ENCODE peak calls at places on chromosomes 16 and 17, in nine cellular contexts. One of them, this sample, is unnamed.

GRCh38 chr17:18231156-18231555 is 5.7 kb downstream of the LLGL1 start:
- DNase-seq in activated CD4-positive, alpha-beta T cell treated with anti-CD3 and anti-CD28 coated beads, Interleukin-2, amount 50 U/mL, for 1 hour: no peak
- DNase-seq in PC-9: no peak
- DNase-seq in HCT116: no peak
- DNase-seq in stomach: no peak
- DNase-seq in H1: no peak
- DNase-seq in EL: no peak
- DNase-seq in ovary: no peak
- DNase-seq in globus pallidus: peak
- DNase-seq in this sample: no peak

GRCh38 chr16:76176153-76176552 is 101.0 kb upstream of the CNTNAP4 start:
- DNase-seq in HCT116: no peak
- DNase-seq in stomach: no peak
- DNase-seq in globus pallidus: no peak
- DNase-seq in PC-9: no peak
- DNase-seq in ovary: no peak
- DNase-seq in H1: no peak
- DNase-seq in EL: no peak
- DNase-seq in activated CD4-positive, alpha-beta T cell treated with anti-CD3 and anti-CD28 coated beads, Interleukin-2, amount 50 U/mL, for 1 hour: no peak
- DNase-seq in this sample: no peak

GRCh38 chr17:40087049-40087794 is 13.2 kb downstream of the NR1D1 start:
- DNase-seq in EL: no peak
- DNase-seq in HCT116: no peak
- DNase-seq in globus pallidus: no peak
- DNase-seq in activated CD4-positive, alpha-beta T cell treated with anti-CD3 and anti-CD28 coated beads, Interleukin-2, amount 50 U/mL, for 1 hour: no peak
- DNase-seq in stomach: no peak
- DNase-seq in H1: no peak
- DNase-seq in ovary: no peak
- DNase-seq in PC-9: no peak
- DNase-seq in this sample: no peak

GRCh38 chr16:89072216-89073130 is 21.2 kb upstream of the ACSF3 start:
- DNase-seq in ovary: no peak
- DNase-seq in PC-9: no peak
- DNase-seq in globus pallidus: no peak
- DNase-seq in stomach: no peak
- DNase-seq in EL: no peak
- DNase-seq in activated CD4-positive, alpha-beta T cell treated with anti-CD3 and anti-CD28 coated beads, Interleukin-2, amount 50 U/mL, for 1 hour: no peak
- DNase-seq in H1: no peak
- DNase-seq in HCT116: no peak
- DNase-seq in this sample: no peak

GRCh38 chr16:58435779-58436178 is 43.5 kb downstream of the GINS3 start:
- DNase-seq in PC-9: no peak
- DNase-seq in H1: no peak
- DNase-seq in activated CD4-positive, alpha-beta T cell treated with anti-CD3 and anti-CD28 coated beads, Interleukin-2, amount 50 U/mL, for 1 hour: no peak
- DNase-seq in globus pallidus: no peak
- DNase-seq in stomach: no peak
- DNase-seq in HCT116: no peak
- DNase-seq in ovary: no peak
- DNase-seq in EL: no peak
- DNase-seq in this sample: no peak

GRCh38 chr16:57976331-57976796 is 5.4 kb upstream of the CNGB1 start:
- DNase-seq in H1: no peak
- DNase-seq in EL: no peak
- DNase-seq in globus pallidus: peak
- DNase-seq in PC-9: peak
- DNase-seq in activated CD4-positive, alpha-beta T cell treated with anti-CD3 and anti-CD28 coated beads, Interleukin-2, amount 50 U/mL, for 1 hour: no peak
- DNase-seq in ovary: no peak
- DNase-seq in stomach: no peak
- DNase-seq in HCT116: no peak
- DNase-seq in this sample: no peak

GRCh38 chr16:3999890-4000325 is 116.3 kb downstream of the ADCY9 start:
- DNase-seq in ovary: peak
- DNase-seq in H1: no peak
- DNase-seq in PC-9: no peak
- DNase-seq in activated CD4-positive, alpha-beta T cell treated with anti-CD3 and anti-CD28 coated beads, Interleukin-2, amount 50 U/mL, for 1 hour: no peak
- DNase-seq in EL: no peak
- DNase-seq in stomach: no peak
- DNase-seq in HCT116: no peak
- DNase-seq in globus pallidus: no peak
- DNase-seq in this sample: no peak

GRCh38 chr16:82633964-82634600 is 7.3 kb downstream of the CDH13 start:
- DNase-seq in ovary: no peak
- DNase-seq in globus pallidus: peak
- DNase-seq in EL: peak
- DNase-seq in H1: no peak
- DNase-seq in HCT116: no peak
- DNase-seq in PC-9: no peak
- DNase-seq in stomach: no peak
- DNase-seq in activated CD4-positive, alpha-beta T cell treated with anti-CD3 and anti-CD28 coated beads, Interleukin-2, amount 50 U/mL, for 1 hour: no peak
- DNase-seq in this sample: no peak

GRCh38 chr17:48301002-48301401 is 129.0 kb downstream of the SKAP1 start:
- DNase-seq in ovary: no peak
- DNase-seq in HCT116: no peak
- DNase-seq in PC-9: no peak
- DNase-seq in stomach: no peak
- DNase-seq in activated CD4-positive, alpha-beta T cell treated with anti-CD3 and anti-CD28 coated beads, Interleukin-2, amount 50 U/mL, for 1 hour: no peak
- DNase-seq in EL: no peak
- DNase-seq in H1: no peak
- DNase-seq in globus pallidus: no peak
- DNase-seq in this sample: no peak

GRCh38 chr16:56013962-56014552 is 138.9 kb upstream of the CES5A start:
- DNase-seq in globus pallidus: peak
- DNase-seq in ovary: no peak
- DNase-seq in HCT116: peak
- DNase-seq in H1: peak
- DNase-seq in PC-9: peak
- DNase-seq in activated CD4-positive, alpha-beta T cell treated with anti-CD3 and anti-CD28 coated beads, Interleukin-2, amount 50 U/mL, for 1 hour: peak
- DNase-seq in stomach: no peak
- DNase-seq in EL: peak
- DNase-seq in this sample: no peak

GRCh38 chr17:6421700-6422604 is 13.0 kb downstream of the AIPL1 start:
- DNase-seq in stomach: peak
- DNase-seq in EL: peak
- DNase-seq in HCT116: peak
- DNase-seq in activated CD4-positive, alpha-beta T cell treated with anti-CD3 and anti-CD28 coated beads, Interleukin-2, amount 50 U/mL, for 1 hour: peak
- DNase-seq in ovary: peak
- DNase-seq in PC-9: peak
- DNase-seq in H1: peak
- DNase-seq in globus pallidus: peak
- DNase-seq in this sample: peak

GRCh38 chr16:13146829-13147228 is 245.4 kb downstream of the SHISA9 start:
- DNase-seq in HCT116: no peak
- DNase-seq in stomach: no peak
- DNase-seq in ovary: no peak
- DNase-seq in activated CD4-positive, alpha-beta T cell treated with anti-CD3 and anti-CD28 coated beads, Interleukin-2, amount 50 U/mL, for 1 hour: no peak
- DNase-seq in globus pallidus: no peak
- DNase-seq in EL: no peak
- DNase-seq in H1: no peak
- DNase-seq in PC-9: no peak
- DNase-seq in this sample: no peak

GRCh38 chr17:3678821-3679175 is 10.2 kb downstream of the EMC6 start:
- DNase-seq in stomach: no peak
- DNase-seq in ovary: no peak
- DNase-seq in globus pallidus: no peak
- DNase-seq in EL: no peak
- DNase-seq in PC-9: no peak
- DNase-seq in H1: peak
- DNase-seq in HCT116: no peak
- DNase-seq in activated CD4-positive, alpha-beta T cell treated with anti-CD3 and anti-CD28 coated beads, Interleukin-2, amount 50 U/mL, for 1 hour: no peak
- DNase-seq in this sample: no peak

GRCh38 chr16:58509256-58510096 is 5.8 kb upstream of the SETD6 start:
- DNase-seq in ovary: peak
- DNase-seq in activated CD4-positive, alpha-beta T cell treated with anti-CD3 and anti-CD28 coated beads, Interleukin-2, amount 50 U/mL, for 1 hour: no peak
- DNase-seq in EL: no peak
- DNase-seq in HCT116: no peak
- DNase-seq in stomach: peak
- DNase-seq in H1: no peak
- DNase-seq in globus pallidus: no peak
- DNase-seq in PC-9: no peak
- DNase-seq in this sample: no peak

GRCh38 chr17:80817861-80818260 is 173.8 kb upstream of the CHMP6 start:
- DNase-seq in H1: no peak
- DNase-seq in EL: peak
- DNase-seq in stomach: no peak
- DNase-seq in globus pallidus: no peak
- DNase-seq in HCT116: no peak
- DNase-seq in activated CD4-positive, alpha-beta T cell treated with anti-CD3 and anti-CD28 coated beads, Interleukin-2, amount 50 U/mL, for 1 hour: no peak
- DNase-seq in PC-9: peak
- DNase-seq in ovary: no peak
- DNase-seq in this sample: no peak

GRCh38 chr16:80994451-80994850 is 12.2 kb downstream of the CMC2 start:
- DNase-seq in globus pallidus: no peak
- DNase-seq in HCT116: no peak
- DNase-seq in H1: no peak
- DNase-seq in ovary: no peak
- DNase-seq in EL: peak
- DNase-seq in stomach: no peak
- DNase-seq in activated CD4-positive, alpha-beta T cell treated with anti-CD3 and anti-CD28 coated beads, Interleukin-2, amount 50 U/mL, for 1 hour: no peak
- DNase-seq in PC-9: no peak
- DNase-seq in this sample: no peak

GRCh38 chr17:62650587-62650986 is 23.1 kb downstream of the MRC2 start:
- DNase-seq in H1: no peak
- DNase-seq in activated CD4-positive, alpha-beta T cell treated with anti-CD3 and anti-CD28 coated beads, Interleukin-2, amount 50 U/mL, for 1 hour: no peak
- DNase-seq in HCT116: no peak
- DNase-seq in EL: no peak
- DNase-seq in PC-9: no peak
- DNase-seq in globus pallidus: no peak
- DNase-seq in stomach: no peak
- DNase-seq in ovary: no peak
- DNase-seq in this sample: no peak

GRCh38 chr17:42002792-42003301 is 14.4 kb downstream of the DNAJC7 start:
- DNase-seq in ovary: no peak
- DNase-seq in EL: peak
- DNase-seq in globus pallidus: peak
- DNase-seq in activated CD4-positive, alpha-beta T cell treated with anti-CD3 and anti-CD28 coated beads, Interleukin-2, amount 50 U/mL, for 1 hour: no peak
- DNase-seq in stomach: no peak
- DNase-seq in HCT116: no peak
- DNase-seq in H1: no peak
- DNase-seq in PC-9: no peak
- DNase-seq in this sample: no peak

GRCh38 chr16:53611151-53611802 is 92.4 kb downstream of the RPGRIP1L start:
- DNase-seq in EL: no peak
- DNase-seq in PC-9: no peak
- DNase-seq in H1: no peak
- DNase-seq in stomach: no peak
- DNase-seq in HCT116: no peak
- DNase-seq in activated CD4-positive, alpha-beta T cell treated with anti-CD3 and anti-CD28 coated beads, Interleukin-2, amount 50 U/mL, for 1 hour: no peak
- DNase-seq in ovary: no peak
- DNase-seq in globus pallidus: no peak
- DNase-seq in this sample: no peak

GRCh38 chr17:80103686-80104085 is 2.3 kb downstream of the GAA start:
- DNase-seq in H1: no peak
- DNase-seq in activated CD4-positive, alpha-beta T cell treated with anti-CD3 and anti-CD28 coated beads, Interleukin-2, amount 50 U/mL, for 1 hour: no peak
- DNase-seq in globus pallidus: no peak
- DNase-seq in ovary: no peak
- DNase-seq in stomach: no peak
- DNase-seq in PC-9: no peak
- DNase-seq in EL: no peak
- DNase-seq in HCT116: no peak
- DNase-seq in this sample: no peak

GRCh38 chr17:9339958-9340357 is 235.7 kb downstream of the STX8 start:
- DNase-seq in globus pallidus: no peak
- DNase-seq in ovary: no peak
- DNase-seq in PC-9: no peak
- DNase-seq in EL: no peak
- DNase-seq in H1: no peak
- DNase-seq in HCT116: no peak
- DNase-seq in activated CD4-positive, alpha-beta T cell treated with anti-CD3 and anti-CD28 coated beads, Interleukin-2, amount 50 U/mL, for 1 hour: no peak
- DNase-seq in stomach: no peak
- DNase-seq in this sample: no peak

GRCh38 chr17:81076097-81076754 is 41.3 kb downstream of the BAIAP2 start:
- DNase-seq in globus pallidus: no peak
- DNase-seq in EL: no peak
- DNase-seq in activated CD4-positive, alpha-beta T cell treated with anti-CD3 and anti-CD28 coated beads, Interleukin-2, amount 50 U/mL, for 1 hour: no peak
- DNase-seq in stomach: no peak
- DNase-seq in H1: no peak
- DNase-seq in HCT116: no peak
- DNase-seq in ovary: no peak
- DNase-seq in PC-9: no peak
- DNase-seq in this sample: no peak

GRCh38 chr17:27396941-27397340 is 59.3 kb upstream of the KSR1 start:
- DNase-seq in PC-9: no peak
- DNase-seq in H1: no peak
- DNase-seq in HCT116: no peak
- DNase-seq in EL: no peak
- DNase-seq in stomach: no peak
- DNase-seq in activated CD4-positive, alpha-beta T cell treated with anti-CD3 and anti-CD28 coated beads, Interleukin-2, amount 50 U/mL, for 1 hour: no peak
- DNase-seq in globus pallidus: no peak
- DNase-seq in ovary: no peak
- DNase-seq in this sample: no peak

GRCh38 chr17:1792495-1793446 is 30.9 kb downstream of the SERPINF1 start:
- DNase-seq in H1: no peak
- DNase-seq in stomach: no peak
- DNase-seq in activated CD4-positive, alpha-beta T cell treated with anti-CD3 and anti-CD28 coated beads, Interleukin-2, amount 50 U/mL, for 1 hour: no peak
- DNase-seq in ovary: no peak
- DNase-seq in HCT116: no peak
- DNase-seq in EL: no peak
- DNase-seq in PC-9: no peak
- DNase-seq in globus pallidus: no peak
- DNase-seq in this sample: no peak

GRCh38 chr16:4313563-4314531 is 2.0 kb upstream of the GLIS2 start:
- DNase-seq in EL: no peak
- DNase-seq in ovary: peak
- DNase-seq in activated CD4-positive, alpha-beta T cell treated with anti-CD3 and anti-CD28 coated beads, Interleukin-2, amount 50 U/mL, for 1 hour: no peak
- DNase-seq in H1: peak
- DNase-seq in HCT116: peak
- DNase-seq in PC-9: peak
- DNase-seq in stomach: peak
- DNase-seq in globus pallidus: no peak
- DNase-seq in this sample: no peak

GRCh38 chr16:86231996-86232350 is 278.4 kb upstream of the FOXF1 start:
- DNase-seq in ovary: peak
- DNase-seq in H1: no peak
- DNase-seq in stomach: no peak
- DNase-seq in EL: no peak
- DNase-seq in PC-9: no peak
- DNase-seq in globus pallidus: no peak
- DNase-seq in activated CD4-positive, alpha-beta T cell treated with anti-CD3 and anti-CD28 coated beads, Interleukin-2, amount 50 U/mL, for 1 hour: no peak
- DNase-seq in HCT116: no peak
- DNase-seq in this sample: no peak